ENCODE peak calls at places on chromosome 18, in four cellular contexts. F is mammary epithelial cell, D is H9, P is fibroblast of lung. C is an unnamed sample.

GRCh38 chr18:24176727-24177416 is 38.0 kb downstream of the CABYR start:
- DNase-seq in F (peak), D (peak), P (peak), C (peak)

GRCh38 chr18:8659609-8660242 is 45.6 kb upstream of the MTCL1 start:
- DNase-seq in D (peak), F (no peak), P (no peak), C (no peak)

GRCh38 chr18:3612315-3612714 is 162.3 kb downstream of the TGIF1 start:
- DNase-seq in D (no peak), P (no peak), F (no peak), C (peak)

GRCh38 chr18:11587846-11588245 is 21.6 kb upstream of the SLC35G4 start:
- DNase-seq in P (no peak), F (no peak), D (no peak), C (no peak)

GRCh38 chr18:77223653-77224052 is 26.0 kb upstream of the GALR1 start:
- DNase-seq in D (no peak), P (peak), F (peak), C (no peak)

GRCh38 chr18:70513502-70514171 is 224.8 kb downstream of the SOCS6 start:
- DNase-seq in F (no peak), D (no peak), P (no peak), C (no peak)

GRCh38 chr18:13217466-13217961 is 1.0 kb upstream of the LDLRAD4 start:
- DNase-seq in D (peak), F (peak), P (peak), C (peak)

GRCh38 chr18:77066101-77066500 is 66.5 kb downstream of the MBP start:
- DNase-seq in F (no peak), D (no peak), P (no peak), C (no peak)

GRCh38 chr18:65737346-65737745 is 13.5 kb upstream of the CDH7 start:
- DNase-seq in F (no peak), D (no peak), P (no peak), C (no peak)

GRCh38 chr18:905948-906415 is 1.3 kb downstream of the ADCYAP1 start:
- DNase-seq in P (no peak), D (peak), F (no peak), C (peak)

GRCh38 chr18:55790296-55790695 is 202.3 kb upstream of the TCF4 start:
- DNase-seq in D (no peak), F (peak), P (peak), C (peak)

GRCh38 chr18:50862401-50862800 is 16.5 kb upstream of the ME2 start:
- DNase-seq in D (no peak), F (no peak), P (no peak), C (no peak)

GRCh38 chr18:29874519-29875098 is 1167.9 kb downstream of the DSC3 start:
- DNase-seq in P (peak), D (peak), F (peak), C (no peak)

GRCh38 chr18:54608008-54608642 is 17.1 kb downstream of the DYNAP start:
- DNase-seq in F (peak), D (no peak), P (peak), C (no peak)

GRCh38 chr18:75211721-75212625 is 1.4 kb downstream of the TSHZ1 start:
- DNase-seq in F (peak), P (peak), D (peak), C (no peak)

GRCh38 chr18:75526038-75526437 is 98.5 kb upstream of the SMIM21 start:
- DNase-seq in P (no peak), D (no peak), F (no peak), C (no peak)

GRCh38 chr18:76405761-76406356 is 89.2 kb downstream of the ZNF516 start:
- DNase-seq in P (peak), D (peak), F (peak), C (peak)

GRCh38 chr18:2971741-2972552 is 41.0 kb downstream of the LPIN2 start:
- DNase-seq in F (no peak), P (no peak), D (no peak), C (peak)

GRCh38 chr18:50560681-50561629 is 1.1 kb downstream of the MAPK4 start:
- DNase-seq in P (no peak), D (peak), F (no peak), C (no peak)

DNA sequence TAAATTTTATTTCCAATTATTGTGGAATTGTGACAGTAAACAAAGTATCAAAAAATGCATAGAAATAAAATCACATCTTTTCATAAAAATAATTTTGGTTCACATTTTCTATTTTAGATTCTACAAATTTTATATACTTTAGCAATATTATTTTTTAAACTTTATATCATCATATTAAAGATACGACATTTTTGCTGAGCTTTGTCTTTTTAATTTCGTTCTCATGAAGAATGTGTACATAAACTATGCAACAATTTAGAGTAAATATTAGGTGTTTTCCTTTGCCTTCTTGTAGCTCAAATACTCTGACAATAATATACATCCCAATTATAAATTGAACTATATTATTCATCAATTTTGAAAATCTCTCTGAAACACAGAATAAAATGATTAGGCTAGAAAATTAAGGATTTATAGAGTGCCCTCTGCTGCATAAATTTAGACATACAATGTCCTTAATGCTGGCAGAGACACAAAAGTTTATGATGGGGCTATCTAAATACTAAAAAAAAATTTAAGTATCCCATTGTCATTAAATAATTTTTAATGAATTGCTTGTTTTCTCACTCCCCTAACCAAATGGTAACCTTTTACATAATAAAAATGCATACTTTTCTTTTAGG is 45.7 kb downstream of the CCDC102B start:
- DNase-seq in P (no peak), F (no peak), D (no peak), C (no peak)
- TF ChIP-seq CTCF in P (no peak), F (no peak), D (no peak), C (peak)

DNA sequence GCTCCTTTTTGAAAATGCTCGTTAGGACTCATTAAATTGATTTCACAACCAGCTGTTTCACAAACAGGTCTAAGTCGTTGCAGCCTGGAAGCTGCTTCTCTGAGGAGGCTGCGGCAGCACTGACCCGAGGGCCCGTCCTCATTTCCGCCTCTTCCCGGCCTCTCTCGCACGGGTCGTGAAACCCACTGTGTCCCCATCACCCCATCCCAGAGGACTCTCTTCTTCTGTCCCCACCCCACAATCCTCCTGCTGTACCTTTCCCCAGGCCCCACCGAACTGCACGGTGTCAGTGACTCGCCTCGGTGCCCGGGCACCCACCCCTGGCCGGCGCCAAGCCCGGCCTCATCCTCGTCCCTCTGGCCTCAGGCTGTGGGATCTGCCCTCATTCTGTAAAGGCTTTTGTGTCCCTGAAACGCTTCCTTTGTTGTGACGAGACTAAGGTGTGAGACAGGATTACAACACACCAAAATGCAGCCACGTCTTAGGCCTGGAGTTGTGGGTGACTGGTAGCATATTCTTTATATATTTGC is 112.7 kb upstream of the CTDP1 start:
- DNase-seq in P (no peak), D (no peak), F (no peak), C (no peak)
- H2AFZ ChIP-seq in P (no peak), D (no peak), F (peak), C (peak)

DNA sequence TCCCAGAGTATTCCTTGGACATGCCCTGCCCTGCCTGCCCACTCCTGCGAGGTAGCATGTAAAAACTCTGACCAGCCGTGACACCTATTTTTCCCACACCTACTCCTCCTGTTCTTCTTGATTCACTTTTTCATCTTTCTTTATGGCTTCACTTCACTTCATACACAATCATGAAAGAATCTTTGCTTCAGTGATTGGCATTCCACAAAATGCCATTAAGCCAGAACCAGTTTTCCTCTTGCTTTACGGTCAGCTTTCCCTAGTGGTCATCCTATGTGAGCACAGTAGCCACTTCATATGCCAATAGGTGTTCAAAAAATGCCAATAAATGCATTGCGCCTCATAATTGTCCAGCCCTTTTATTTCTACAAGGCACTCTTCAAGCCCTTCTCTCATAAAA is 42.5 kb upstream of the SETBP1 start:
- DNase-seq in D (no peak), P (no peak), F (no peak), C (no peak)
- H3K27ac ChIP-seq in D (no peak), P (no peak), F (peak), C (no peak)

GRCh38 chr18:25497395-25497794 is 145.4 kb upstream of the ZNF521 start:
- DNase-seq in D (no peak), F (no peak), P (no peak), C (no peak)
- TF ChIP-seq CTCF in D (no peak), F (no peak), P (no peak), C (no peak)

GRCh38 chr18:46324087-46324486 is 219.9 kb downstream of the HAUS1 start:
- DNase-seq in F (no peak), D (no peak), P (no peak), C (peak)
- H2AFZ ChIP-seq in F (peak), D (no peak), P (peak), C (peak)